ENCODE peak calls at places on chromosomes 7 and 10, in four cellular contexts. One of them, this sample, is unnamed.
A peak's percentile ranks its signal among the peaks of the same experiment; 100 is the strongest.

GRCh38 chr10:119726291-119727261 is 726 bp downstream of the INPP5F start:
- DNase-seq in left lung: peak; percentile 57
- DNase-seq in brain microvascular endothelial cell: no peak
- DNase-seq in uterus: no peak
- DNase-seq in this sample: no peak

GRCh38 chr10:119370046-119370770 is 162.8 kb downstream of the GRK5 start:
- DNase-seq in left lung: no peak
- DNase-seq in brain microvascular endothelial cell: peak; percentile 85
- DNase-seq in uterus: no peak
- DNase-seq in this sample: peak; percentile 87

GRCh38 chr7:4706384-4707032 is 24.4 kb downstream of the FOXK1 start:
- DNase-seq in left lung: no peak
- DNase-seq in brain microvascular endothelial cell: no peak
- DNase-seq in uterus: no peak
- DNase-seq in this sample: no peak

GRCh38 chr10:62467509-62467908 is 93.3 kb downstream of the ZNF365 start:
- DNase-seq in left lung: no peak
- DNase-seq in brain microvascular endothelial cell: peak; percentile 24
- DNase-seq in uterus: no peak
- DNase-seq in this sample: no peak

GRCh38 chr7:44071726-44072363 is 6.5 kb upstream of the PGAM2 start:
- DNase-seq in left lung: peak; percentile 8
- DNase-seq in brain microvascular endothelial cell: no peak
- DNase-seq in uterus: no peak
- DNase-seq in this sample: no peak

GRCh38 chr10:93421426-93421825 is 60.7 kb downstream of the MYOF start:
- DNase-seq in left lung: no peak
- DNase-seq in brain microvascular endothelial cell: no peak
- DNase-seq in uterus: no peak
- DNase-seq in this sample: no peak

GRCh38 chr7:15041226-15041625 is 138.7 kb upstream of the DGKB start:
- DNase-seq in left lung: no peak
- DNase-seq in brain microvascular endothelial cell: no peak
- DNase-seq in uterus: no peak
- DNase-seq in this sample: no peak

GRCh38 chr10:110269641-110270318 is 34.9 kb downstream of the SMNDC1 start:
- DNase-seq in left lung: no peak
- DNase-seq in brain microvascular endothelial cell: peak; percentile 12
- DNase-seq in uterus: no peak
- DNase-seq in this sample: no peak

GRCh38 chr10:11608159-11608966 is 3.1 kb downstream of the USP6NL start:
- DNase-seq in left lung: no peak
- DNase-seq in brain microvascular endothelial cell: no peak
- DNase-seq in uterus: no peak
- DNase-seq in this sample: no peak

GRCh38 chr7:4791738-4792536 is 16.5 kb downstream of the AP5Z1 start:
- DNase-seq in left lung: peak; percentile 60
- DNase-seq in brain microvascular endothelial cell: peak; percentile 53
- DNase-seq in uterus: peak; percentile 69
- DNase-seq in this sample: no peak

GRCh38 chr10:126889421-126889820 is 15.8 kb upstream of the DOCK1 start:
- DNase-seq in left lung: no peak
- DNase-seq in brain microvascular endothelial cell: no peak
- DNase-seq in uterus: no peak
- DNase-seq in this sample: no peak

GRCh38 chr10:126892150-126892872 is 12.9 kb upstream of the DOCK1 start:
- DNase-seq in left lung: no peak
- DNase-seq in brain microvascular endothelial cell: no peak
- DNase-seq in uterus: no peak
- DNase-seq in this sample: no peak

GRCh38 chr10:126895214-126895781 is 9.9 kb upstream of the DOCK1 start:
- DNase-seq in left lung: no peak
- DNase-seq in brain microvascular endothelial cell: no peak
- DNase-seq in uterus: no peak
- DNase-seq in this sample: no peak

GRCh38 chr10:126892873-126893175 is 12.4 kb upstream of the DOCK1 start:
- DNase-seq in left lung: no peak
- DNase-seq in brain microvascular endothelial cell: no peak
- DNase-seq in uterus: no peak
- DNase-seq in this sample: no peak

GRCh38 chr10:126893841-126894240 is 11.4 kb upstream of the DOCK1 start:
- DNase-seq in left lung: no peak
- DNase-seq in brain microvascular endothelial cell: no peak
- DNase-seq in uterus: no peak
- DNase-seq in this sample: no peak
- TF ChIP-seq CTCF in left lung: no peak
- TF ChIP-seq CTCF in brain microvascular endothelial cell: no peak
- TF ChIP-seq CTCF in uterus: no peak
- TF ChIP-seq CTCF in this sample: no peak

GRCh38 chr10:69220041-69220451 is at the start of gene HKDC1:
- DNase-seq in left lung: no peak
- DNase-seq in brain microvascular endothelial cell: no peak
- DNase-seq in uterus: no peak
- DNase-seq in this sample: no peak

GRCh38 chr10:69224862-69225657 is 4.9 kb downstream of the HKDC1 start:
- DNase-seq in left lung: no peak
- DNase-seq in brain microvascular endothelial cell: no peak
- DNase-seq in uterus: no peak
- DNase-seq in this sample: no peak

GRCh38 chr10:69223028-69223342 is 2.9 kb downstream of the HKDC1 start:
- DNase-seq in left lung: no peak
- DNase-seq in brain microvascular endothelial cell: no peak
- DNase-seq in uterus: no peak
- DNase-seq in this sample: no peak

GRCh38 chr10:69220510-69220909 is 378 bp downstream of the HKDC1 start:
- DNase-seq in left lung: no peak
- DNase-seq in brain microvascular endothelial cell: no peak
- DNase-seq in uterus: no peak
- DNase-seq in this sample: no peak

GRCh38 chr10:69222157-69223027 is 2.3 kb downstream of the HKDC1 start:
- DNase-seq in left lung: peak; percentile 55
- DNase-seq in brain microvascular endothelial cell: peak; percentile 59
- DNase-seq in uterus: no peak
- DNase-seq in this sample: no peak
- H3K4me3 ChIP-seq in left lung: no peak overlapping the region
- H3K4me3 ChIP-seq in brain microvascular endothelial cell: no peak overlapping the region
- H3K4me3 ChIP-seq in uterus: no peak overlapping the region
- H3K4me3 ChIP-seq in this sample: no peak overlapping the region

GRCh38 chr10:79158402-79159097 is 89.8 kb downstream of the ZMIZ1 start:
- DNase-seq in left lung: no peak
- DNase-seq in brain microvascular endothelial cell: no peak
- DNase-seq in uterus: no peak
- DNase-seq in this sample: no peak

GRCh38 chr10:79159141-79159619 is 90.4 kb downstream of the ZMIZ1 start:
- DNase-seq in left lung: no peak
- DNase-seq in brain microvascular endothelial cell: peak; percentile 71
- DNase-seq in uterus: no peak
- DNase-seq in this sample: no peak

GRCh38 chr10:79159785-79160184 is 91.0 kb downstream of the ZMIZ1 start:
- DNase-seq in left lung: no peak
- DNase-seq in brain microvascular endothelial cell: peak; percentile 57
- DNase-seq in uterus: peak; percentile 76
- DNase-seq in this sample: no peak

GRCh38 chr10:79156334-79157274 is 87.8 kb downstream of the ZMIZ1 start:
- DNase-seq in left lung: no peak
- DNase-seq in brain microvascular endothelial cell: no peak
- DNase-seq in uterus: no peak
- DNase-seq in this sample: no peak

GRCh38 chr10:79158004-79158340 is 89.2 kb downstream of the ZMIZ1 start:
- DNase-seq in left lung: no peak
- DNase-seq in brain microvascular endothelial cell: no peak
- DNase-seq in uterus: no peak
- DNase-seq in this sample: no peak
- H3K36me3 ChIP-seq in left lung: no peaks in the 10 kb centered on the region
- H3K36me3 ChIP-seq in brain microvascular endothelial cell: peaks cover 5% of the 10 kb centered on the region
- H3K36me3 ChIP-seq in uterus: no peaks in the 10 kb centered on the region
- H3K36me3 ChIP-seq in this sample: peaks cover 12% of the 10 kb centered on the region

GRCh38 chr7:69439040-69439439 is 159.2 kb upstream of the AUTS2 start:
- DNase-seq in left lung: no peak
- DNase-seq in brain microvascular endothelial cell: no peak
- DNase-seq in uterus: peak; percentile 21
- DNase-seq in this sample: no peak

GRCh38 chr7:69438584-69438983 is 159.7 kb upstream of the AUTS2 start:
- DNase-seq in left lung: no peak
- DNase-seq in brain microvascular endothelial cell: no peak
- DNase-seq in uterus: no peak
- DNase-seq in this sample: no peak

GRCh38 chr7:69436944-69437343 is 161.3 kb upstream of the AUTS2 start:
- DNase-seq in left lung: peak; percentile 38
- DNase-seq in brain microvascular endothelial cell: no peak
- DNase-seq in uterus: no peak
- DNase-seq in this sample: no peak

GRCh38 chr7:69443136-69443535 is 155.1 kb upstream of the AUTS2 start:
- DNase-seq in left lung: no peak
- DNase-seq in brain microvascular endothelial cell: no peak
- DNase-seq in uterus: no peak
- DNase-seq in this sample: no peak

DNA sequence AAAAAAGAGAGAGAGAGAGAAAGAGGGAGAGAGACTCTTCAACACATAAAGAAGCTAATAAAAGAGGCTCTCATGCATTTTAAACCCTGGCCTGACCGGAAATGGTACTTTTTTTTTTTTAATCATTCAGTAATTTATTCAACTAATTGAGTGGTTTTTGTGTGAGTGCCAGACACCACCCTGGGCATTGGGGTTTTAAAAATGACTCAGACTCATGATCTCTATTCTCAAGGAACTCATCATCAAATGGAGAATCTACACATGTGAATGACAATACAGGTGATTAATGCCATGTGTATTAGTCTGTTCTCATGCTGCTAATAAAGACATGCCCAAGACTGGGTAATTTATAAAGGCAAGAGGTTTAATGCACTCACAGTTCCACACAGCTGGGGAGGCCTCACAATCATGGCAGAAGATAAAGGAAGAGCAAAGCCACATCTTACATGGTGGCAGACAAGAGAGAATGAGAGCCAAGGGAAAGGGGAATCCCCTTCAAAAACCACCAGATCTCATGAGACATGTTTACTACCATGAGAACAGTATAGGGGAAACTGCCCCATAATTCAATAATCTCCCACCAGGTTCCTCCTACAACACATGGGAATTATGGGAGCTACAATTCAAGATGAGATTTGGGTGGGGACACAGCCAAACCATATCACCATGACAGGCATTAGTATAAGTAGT is 158.5 kb upstream of the AUTS2 start:
- DNase-seq in left lung: no peak
- DNase-seq in brain microvascular endothelial cell: no peak
- DNase-seq in uterus: no peak
- DNase-seq in this sample: no peak
- TF ChIP-seq CTCF in left lung: no peak
- TF ChIP-seq CTCF in brain microvascular endothelial cell: no peak
- TF ChIP-seq CTCF in uterus: no peak
- TF ChIP-seq CTCF in this sample: no peak

GRCh38 chr7:157432541-157432956 is 95.7 kb downstream of the DNAJB6 start:
- DNase-seq in left lung: no peak
- DNase-seq in brain microvascular endothelial cell: peak; percentile 55
- DNase-seq in uterus: peak; percentile 23
- DNase-seq in this sample: peak; percentile 31
- H3K4me3 ChIP-seq in left lung: no peak overlapping the region
- H3K4me3 ChIP-seq in brain microvascular endothelial cell: no peak overlapping the region
- H3K4me3 ChIP-seq in uterus: no peak overlapping the region
- H3K4me3 ChIP-seq in this sample: peak overlapping the region; percentile 21

GRCh38 chr10:101405006-101405405 is 51.0 kb downstream of the BTRC start:
- DNase-seq in left lung: no peak
- DNase-seq in brain microvascular endothelial cell: no peak
- DNase-seq in uterus: no peak
- DNase-seq in this sample: no peak
- H3K36me3 ChIP-seq in left lung: no peaks in the 10 kb centered on the region
- H3K36me3 ChIP-seq in brain microvascular endothelial cell: no peaks in the 10 kb centered on the region
- H3K36me3 ChIP-seq in uterus: no peaks in the 10 kb centered on the region
- H3K36me3 ChIP-seq in this sample: no peaks in the 10 kb centered on the region

DNA sequence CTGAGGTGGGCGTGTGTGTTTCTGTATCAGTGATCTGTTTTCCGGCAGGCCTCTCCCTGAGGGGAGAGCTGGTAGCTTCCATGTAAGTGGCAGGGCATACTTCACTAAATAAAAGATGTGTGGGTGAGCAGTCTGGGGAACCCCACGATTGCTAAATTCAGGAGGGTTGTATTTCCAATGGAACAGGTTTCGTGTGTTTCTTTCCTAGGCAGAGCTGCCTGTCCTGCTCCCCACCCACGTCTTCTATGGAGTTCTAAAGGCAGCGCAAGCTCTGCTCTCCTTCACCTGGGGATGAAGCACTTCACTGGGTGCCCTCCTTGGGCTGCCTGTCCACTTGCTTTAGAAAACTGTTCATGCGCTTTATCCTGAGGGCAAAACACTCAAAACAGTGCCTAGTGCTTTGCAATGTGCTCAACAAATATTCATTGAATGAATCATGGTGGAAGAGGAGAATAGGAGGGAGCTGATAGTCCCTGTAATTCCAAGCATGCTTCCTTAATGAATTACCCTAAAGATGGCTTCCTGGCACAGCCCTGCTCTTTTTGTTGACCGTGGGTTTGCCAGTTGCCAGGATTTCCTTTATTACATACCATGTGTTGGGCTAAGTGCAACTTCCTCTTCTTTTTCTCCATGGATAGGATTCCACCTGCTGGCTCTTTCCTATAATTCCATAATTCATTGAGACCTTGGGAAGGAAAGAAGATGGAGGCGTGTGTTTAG is 50.6 kb upstream of the SRPK2 start:
- DNase-seq in left lung: no peak
- DNase-seq in brain microvascular endothelial cell: peak; percentile 28
- DNase-seq in uterus: no peak
- DNase-seq in this sample: peak; percentile 90
- TF ChIP-seq CTCF in left lung: no peak
- TF ChIP-seq CTCF in brain microvascular endothelial cell: peak; percentile 7
- TF ChIP-seq CTCF in uterus: no peak
- TF ChIP-seq CTCF in this sample: peak; percentile 22

This sample was measured in BJ.